ENCODE peak calls at places on chromosome 10, in six cellular contexts. D is hippocampal formation, K is lung microvascular endothelial cell, T is HS-5, G is cardiac fibroblast, P is osteocyte. Q is an unnamed sample.

GRCh38 chr10:116891208-116891607 is 41.9 kb downstream of the ENO4 start:
- DNase-seq in T (peak), G (peak), D (peak), P (no peak), K (peak), Q (no peak)

GRCh38 chr10:19874791-19875190 is 58.6 kb downstream of the PLXDC2 start:
- DNase-seq in D (no peak), P (no peak), G (peak), K (no peak), T (no peak), Q (no peak)

GRCh38 chr10:93180402-93181040 is 106.8 kb downstream of the CYP26A1 start:
- DNase-seq in D (no peak), P (no peak), T (no peak), K (peak), G (no peak), Q (no peak)

GRCh38 chr10:13528138-13528874 is 508 bp downstream of the BEND7 start:
- DNase-seq in D (no peak), T (no peak), P (no peak), K (peak), G (no peak), Q (no peak)

GRCh38 chr10:97096327-97097153 is 89.2 kb downstream of the SLIT1 start:
- DNase-seq in K (peak), D (no peak), P (no peak), G (no peak), T (no peak), Q (no peak)

GRCh38 chr10:71087622-71088021 is 124.7 kb upstream of the UNC5B start:
- DNase-seq in D (no peak), P (peak), G (no peak), K (no peak), T (no peak), Q (no peak)

GRCh38 chr10:8897769-8898168 is 843.3 kb downstream of the GATA3 start:
- DNase-seq in P (no peak), D (no peak), G (no peak), T (no peak), K (no peak), Q (no peak)

GRCh38 chr10:132748545-132749427 is 37.2 kb downstream of the NKX6-2 start:
- DNase-seq in K (no peak), D (no peak), P (no peak), T (no peak), G (no peak), Q (no peak)

GRCh38 chr10:29160110-29160669 is 128.7 kb upstream of the LYZL1 start:
- DNase-seq in T (no peak), G (peak), P (no peak), D (no peak), K (peak), Q (no peak)

GRCh38 chr10:492896-493295 is 196.6 kb downstream of the DIP2C start:
- DNase-seq in G (no peak), T (no peak), D (no peak), P (no peak), K (no peak), Q (no peak)

GRCh38 chr10:27771231-27771630 is 25.6 kb upstream of the MKX start:
- DNase-seq in K (no peak), P (no peak), T (no peak), D (no peak), G (no peak), Q (no peak)

GRCh38 chr10:97399843-97400545 is 1.1 kb downstream of the RRP12 start:
- DNase-seq in T (peak), K (peak), G (peak), D (no peak), P (no peak), Q (no peak)

GRCh38 chr10:77794256-77795142 is 132.1 kb downstream of the DLG5 start:
- DNase-seq in D (no peak), P (no peak), T (no peak), K (no peak), G (no peak), Q (no peak)

GRCh38 chr10:92241158-92241500 is 49.7 kb downstream of the CPEB3 start:
- DNase-seq in K (no peak), G (no peak), T (no peak), P (no peak), D (peak), Q (no peak)

GRCh38 chr10:113433711-113434110 is 119.1 kb upstream of the HABP2 start:
- DNase-seq in G (no peak), T (no peak), P (no peak), K (peak), D (no peak), Q (no peak)

GRCh38 chr10:48266528-48266927 is 8.0 kb downstream of the FRMPD2 start:
- DNase-seq in G (no peak), T (no peak), K (no peak), P (no peak), D (no peak), Q (no peak)

GRCh38 chr10:1278304-1278703 is 222.1 kb downstream of the WDR37 start:
- DNase-seq in P (no peak), D (no peak), G (no peak), T (no peak), K (no peak), Q (no peak)

GRCh38 chr10:125001313-125002043 is 59.6 kb downstream of the ZRANB1 start:
- DNase-seq in P (peak), T (no peak), D (peak), K (no peak), G (no peak), Q (no peak)

GRCh38 chr10:5284311-5285057 is 80.3 kb upstream of the UCN3 start:
- DNase-seq in K (peak), G (peak), P (no peak), D (no peak), T (no peak), Q (no peak)

GRCh38 chr10:58782876-58783859 is 270.5 kb downstream of the BICC1 start:
- DNase-seq in K (no peak), D (no peak), G (peak), T (no peak), P (no peak), Q (no peak)